ENCODE peak calls at places on chromosomes 1 and 21, in four cellular contexts. P is ACHN, S is GM03348, U is fibroblast of pulmonary artery. W is an unnamed sample.

GRCh38 chr1:109615879-109616278 is 3.5 kb downstream of the GNAT2 start:
- DNase-seq in P (no peak), S (no peak), U (peak), W (no peak)

GRCh38 chr1:85328713-85329376 is 52.4 kb upstream of the BCL10 start:
- DNase-seq in P (peak), S (peak), U (peak), W (peak)

GRCh38 chr1:210695041-210695440 is 366.3 kb downstream of the HHAT start:
- DNase-seq in P (no peak), S (no peak), U (no peak), W (no peak)

GRCh38 chr1:202112864-202113689 is 9.6 kb upstream of the GPR37L1 start:
- DNase-seq in P (peak), S (peak), U (no peak), W (peak)

GRCh38 chr1:6220236-6220635 is 14.3 kb downstream of the RNF207 start:
- DNase-seq in P (no peak), S (no peak), U (no peak), W (no peak)

GRCh38 chr1:231318568-231318967 is 19.1 kb downstream of the EXOC8 start:
- DNase-seq in P (no peak), S (no peak), U (no peak), W (no peak)

GRCh38 chr21:16530656-16531055 is 800.9 kb downstream of the USP25 start:
- DNase-seq in P (no peak), S (no peak), U (peak), W (no peak)

GRCh38 chr21:34707876-34708325 is 39.1 kb downstream of the CLIC6 start:
- DNase-seq in P (no peak), S (no peak), U (no peak), W (no peak)

GRCh38 chr1:70499695-70500094 is 88.6 kb downstream of the CTH start:
- DNase-seq in P (no peak), S (no peak), U (no peak), W (no peak)

GRCh38 chr21:23217597-23217996 is 2219.4 kb downstream of the NCAM2 start:
- DNase-seq in P (no peak), S (no peak), U (no peak), W (no peak)

GRCh38 chr1:73789965-73790364 is 408.0 kb downstream of the LRRIQ3 start:
- DNase-seq in P (no peak), S (no peak), U (no peak), W (no peak)

GRCh38 chr1:108188801-108189200 is 11.3 kb downstream of the SLC25A24 start:
- DNase-seq in P (no peak), S (no peak), U (no peak), W (no peak)

GRCh38 chr1:110606784-110607662 is 865 bp upstream of the KCNA2 start:
- DNase-seq in P (no peak), S (peak), U (no peak), W (no peak)

GRCh38 chr21:31351438-31351837 is 7.4 kb upstream of the TIAM1 start:
- DNase-seq in P (no peak), S (peak), U (peak), W (no peak)

GRCh38 chr21:33064623-33064996 is 5.3 kb upstream of the OLIG1 start:
- DNase-seq in P (no peak), S (no peak), U (no peak), W (no peak)

GRCh38 chr1:37478451-37478871 is 4.1 kb downstream of the ZC3H12A start:
- DNase-seq in P (peak), S (peak), U (no peak), W (peak)

GRCh38 chr1:53442297-53442696 is 16.9 kb upstream of the DMRTB1 start:
- DNase-seq in P (no peak), S (no peak), U (peak), W (peak)

GRCh38 chr1:2821970-2822620 is 20.6 kb upstream of the TTC34 start:
- DNase-seq in P (no peak), S (peak), U (no peak), W (no peak)

GRCh38 chr1:107707111-107707510 is 257.9 kb downstream of the VAV3 start:
- DNase-seq in P (no peak), S (no peak), U (no peak), W (no peak)

GRCh38 chr1:96598416-96599168 is 123.0 kb upstream of the PTBP2 start:
- DNase-seq in P (no peak), S (peak), U (peak), W (no peak)

GRCh38 chr1:33338495-33339211 is 17.8 kb upstream of the A3GALT2 start:
- DNase-seq in P (no peak), S (peak), U (peak), W (peak)

GRCh38 chr1:96236156-96236739 is 485.3 kb upstream of the PTBP2 start:
- DNase-seq in P (peak), S (peak), U (peak), W (peak)

GRCh38 chr1:165871311-165872067 is 44.1 kb downstream of the UCK2 start:
- DNase-seq in P (peak), S (no peak), U (peak), W (no peak)

GRCh38 chr21:37045139-37045538 is 27.7 kb downstream of the PIGP start:
- DNase-seq in P (no peak), S (no peak), U (no peak), W (no peak)

GRCh38 chr1:40898434-40898900 is 36.3 kb upstream of the CITED4 start:
- DNase-seq in P (peak), S (no peak), U (peak), W (no peak)

W was measured in HFFc6.